ENCODE peak calls at places on chromosomes 13 and 19, in seven cellular contexts. K is Calu3; N is stimulated activated CD4-positive, alpha-beta T cell treated with anti-CD3 and anti-CD28 coated beads, TNF-alpha, amount 100 ng/mL, for 48 hours; B is DMS 273 treated with DMSO at 0.1 percent for 48 hours; I is H7; J is neural crest cell; L is activated CD4-positive, alpha-beta T cell treated with anti-CD3 and anti-CD28 coated beads for 24 hours. W is an unnamed sample.
A peak's percentile ranks its signal among the peaks of the same experiment; 100 is the strongest.

GRCh38 chr19:19181614-19182013 is 10.3 kb downstream of the BORCS8 start:
- DNase-seq in I (no peak), K (no peak), J (no peak), B (no peak), N (no peak), L (no peak), W (no peak)

GRCh38 chr13:36919206-36919832 is 719 bp downstream of the SMAD9 start:
- DNase-seq in I (peak; percentile 81), J (peak; percentile 10), L (no peak), K (peak; percentile 9), B (peak; percentile 52), N (no peak), W (no peak)

GRCh38 chr13:111130111-111130508 is 15.0 kb downstream of the ARHGEF7 start:
- DNase-seq in N (no peak), B (no peak), L (no peak), J (no peak), I (no peak), K (no peak), W (no peak)

GRCh38 chr19:10290439-10290875 is 705 bp downstream of the ICAM5 start:
- DNase-seq in K (no peak), N (no peak), J (no peak), I (peak; percentile 80), L (no peak), B (no peak), W (no peak)

GRCh38 chr19:19051478-19052213 is 12.1 kb upstream of the SLC25A42 start:
- DNase-seq in N (no peak), J (no peak), K (no peak), L (no peak), I (peak; percentile 52), B (no peak), W (no peak)

GRCh38 chr13:37360556-37360955 is 238.0 kb downstream of the POSTN start:
- DNase-seq in K (no peak), I (no peak), L (no peak), N (no peak), B (no peak), J (no peak), W (peak; percentile 13)

GRCh38 chr13:37485766-37486165 is 112.8 kb downstream of the POSTN start:
- DNase-seq in K (no peak), J (no peak), L (no peak), N (no peak), B (no peak), I (no peak), W (peak; percentile 27)

GRCh38 chr13:61410669-61411297 is 4.9 kb downstream of the PCDH20 start:
- DNase-seq in I (peak; percentile 35), J (no peak), B (no peak), L (no peak), K (no peak), N (no peak), W (peak; percentile 33)

GRCh38 chr13:101416181-101417042 is at the start of gene NALCN:
- DNase-seq in B (no peak), I (peak; percentile 77), K (peak; percentile 23), N (no peak), L (no peak), J (peak; percentile 25), W (peak; percentile 27)

GRCh38 chr19:33298146-33298911 is 4.0 kb downstream of the CEBPA start:
- DNase-seq in N (no peak), J (no peak), L (no peak), K (no peak), I (peak; percentile 67), B (no peak), W (no peak)

GRCh38 chr19:54572696-54573311 is 786 bp upstream of the LILRA2 start:
- DNase-seq in L (no peak), N (no peak), I (no peak), J (no peak), K (no peak), B (no peak), W (no peak)

GRCh38 chr13:112965573-112966115 is 3.4 kb upstream of the MCF2L start:
- DNase-seq in K (no peak), B (no peak), J (no peak), I (no peak), L (no peak), N (no peak), W (no peak)

GRCh38 chr13:77781804-77782203 is 84.3 kb downstream of the SLAIN1 start:
- DNase-seq in N (no peak), I (no peak), J (no peak), L (no peak), K (no peak), B (no peak), W (no peak)

GRCh38 chr13:102769679-102770078 is 3.9 kb downstream of the TEX30 start:
- DNase-seq in L (no peak), I (no peak), J (no peak), B (no peak), K (no peak), N (no peak), W (no peak)

GRCh38 chr19:48354332-48354992 is 9.3 kb downstream of the TMEM143 start:
- DNase-seq in B (no peak), L (no peak), I (no peak), K (peak; percentile 77), J (peak; percentile 73), N (no peak), W (peak; percentile 81)

GRCh38 chr13:99626461-99627082 is 125.3 kb downstream of the TM9SF2 start:
- DNase-seq in B (no peak), K (no peak), N (no peak), I (no peak), L (no peak), J (no peak), W (peak; percentile 54)

GRCh38 chr19:4676955-4677731 is 7.0 kb upstream of the MYDGF start:
- DNase-seq in J (peak; percentile 36), K (peak; percentile 41), N (no peak), I (peak; percentile 88), L (peak; percentile 19), B (peak; percentile 52), W (peak; percentile 23)

GRCh38 chr19:873084-874019 is 13.9 kb downstream of the CFD start:
- DNase-seq in B (no peak), N (peak; percentile 54), K (no peak), I (peak; percentile 88), L (peak; percentile 41), J (no peak), W (no peak)

W was measured in astrocyte of the spinal cord.